ENCODE peak calls at places on chromosomes 3 and 15, in five cellular contexts. H is MM.1S, T is transverse colon, S is NT2/D1, G is neural progenitor cell. U is an unnamed sample.

GRCh38 chr15:51374131-51374530 is 32.7 kb downstream of the GLDN start:
- DNase-seq in H (peak; percentile 12), T (no peak), S (no peak), G (peak; percentile 23), U (no peak)

GRCh38 chr3:126550488-126551051 is 8.2 kb downstream of the C3orf22 start:
- DNase-seq in H (no peak), T (peak; percentile 4), S (no peak), G (no peak), U (no peak)

GRCh38 chr15:74036271-74037170 is 42.0 kb downstream of the PML start:
- DNase-seq in H (no peak), T (peak; percentile 64), S (peak; percentile 66), G (peak; percentile 82), U (no peak)

GRCh38 chr15:38868326-38869114 is 303.9 kb upstream of the RASGRP1 start:
- DNase-seq in H (no peak), T (peak; percentile 50), S (no peak), G (no peak), U (peak; percentile 71)

GRCh38 chr15:66008920-66009572 is 139.8 kb downstream of the RAB11A start:
- DNase-seq in H (no peak), T (peak; percentile 80), S (no peak), G (no peak), U (no peak)

GRCh38 chr15:66072616-66073361 is 180.8 kb downstream of the MEGF11 start:
- DNase-seq in H (no peak), T (no peak), S (no peak), G (no peak), U (no peak)

GRCh38 chr3:76131396-76132153 is 346.2 kb upstream of the ZNF717 start:
- DNase-seq in H (no peak), T (no peak), S (no peak), G (no peak), U (no peak)

GRCh38 chr3:35624698-35625097 is 14.6 kb upstream of the ARPP21 start:
- DNase-seq in H (no peak), T (no peak), S (no peak), G (no peak), U (no peak)

GRCh38 chr3:173891272-173892100 is 493.9 kb downstream of the NLGN1 start:
- DNase-seq in H (no peak), T (no peak), S (no peak), G (no peak), U (no peak)

GRCh38 chr15:68550004-68550403 is 28.8 kb upstream of the CORO2B start:
- DNase-seq in H (no peak), T (no peak), S (no peak), G (no peak), U (no peak)

GRCh38 chr3:156525808-156526207 is 29.1 kb downstream of the SSR3 start:
- DNase-seq in H (no peak), T (no peak), S (no peak), G (no peak), U (no peak)

GRCh38 chr3:129633751-129634481 is 27.4 kb upstream of the PLXND1 start:
- DNase-seq in H (no peak), T (no peak), S (no peak), G (no peak), U (no peak)

GRCh38 chr3:120689395-120689794 is 7.4 kb upstream of the HGD start:
- DNase-seq in H (no peak), T (no peak), S (no peak), G (no peak), U (no peak)

GRCh38 chr3:32249184-32249782 is 10.8 kb downstream of the CMTM8 start:
- DNase-seq in H (no peak), T (no peak), S (no peak), G (no peak), U (no peak)

GRCh38 chr15:68576253-68577236 is 2.2 kb upstream of the CORO2B start:
- DNase-seq in H (no peak), T (no peak), S (no peak), G (no peak), U (no peak)

GRCh38 chr15:25710184-25710583 is 152.9 kb downstream of the ATP10A start:
- DNase-seq in H (no peak), T (peak; percentile 15), S (peak; percentile 30), G (peak; percentile 81), U (peak; percentile 73)

GRCh38 chr15:60228096-60228495 is 169.7 kb downstream of the ANXA2 start:
- DNase-seq in H (no peak), T (no peak), S (no peak), G (no peak), U (no peak)

GRCh38 chr3:124927454-124928079 is 7.0 kb downstream of the MUC13 start:
- DNase-seq in H (peak; percentile 72), T (no peak), S (no peak), G (no peak), U (no peak)

GRCh38 chr3:128504957-128505730 is 12.1 kb upstream of the GATA2 start:
- DNase-seq in H (no peak), T (no peak), S (no peak), G (no peak), U (no peak)

GRCh38 chr3:72161870-72162617 is 377.1 kb upstream of the PROK2 start:
- DNase-seq in H (no peak), T (peak; percentile 52), S (no peak), G (no peak), U (no peak)

GRCh38 chr3:73029321-73029796 is 32.1 kb upstream of the EBLN2 start:
- DNase-seq in H (no peak), T (no peak), S (no peak), G (no peak), U (no peak)

GRCh38 chr3:71641669-71642068 is 58.1 kb upstream of the FOXP1 start:
- DNase-seq in H (no peak), T (no peak), S (no peak), G (no peak), U (no peak)

GRCh38 chr3:114151091-114151490 is 27.8 kb downstream of the DRD3 start:
- DNase-seq in H (no peak), T (no peak), S (no peak), G (no peak), U (no peak)

GRCh38 chr15:32683231-32683630 is 34.6 kb upstream of the GREM1 start:
- DNase-seq in H (no peak), T (no peak), S (no peak), G (no peak), U (no peak)

GRCh38 chr3:59381282-59381681 is 331.5 kb upstream of the CFAP20DC start:
- DNase-seq in H (no peak), T (no peak), S (no peak), G (no peak), U (no peak)

GRCh38 chr15:90512281-90512680 is 17.4 kb upstream of the CRTC3 start:
- DNase-seq in H (no peak), T (no peak), S (no peak), G (no peak), U (no peak)

GRCh38 chr3:15753056-15753710 is 44.6 kb downstream of the ANKRD28 start:
- DNase-seq in H (no peak), T (no peak), S (no peak), G (peak; percentile 43), U (no peak)

GRCh38 chr3:15755181-15755580 is 42.6 kb downstream of the ANKRD28 start:
- DNase-seq in H (no peak), T (no peak), S (no peak), G (no peak), U (no peak)

GRCh38 chr3:15756505-15756904 is 41.3 kb downstream of the ANKRD28 start:
- DNase-seq in H (no peak), T (no peak), S (peak; percentile 42), G (no peak), U (no peak)

GRCh38 chr3:15755780-15756179 is 42.0 kb downstream of the ANKRD28 start:
- DNase-seq in H (no peak), T (no peak), S (no peak), G (no peak), U (no peak)

DNA sequence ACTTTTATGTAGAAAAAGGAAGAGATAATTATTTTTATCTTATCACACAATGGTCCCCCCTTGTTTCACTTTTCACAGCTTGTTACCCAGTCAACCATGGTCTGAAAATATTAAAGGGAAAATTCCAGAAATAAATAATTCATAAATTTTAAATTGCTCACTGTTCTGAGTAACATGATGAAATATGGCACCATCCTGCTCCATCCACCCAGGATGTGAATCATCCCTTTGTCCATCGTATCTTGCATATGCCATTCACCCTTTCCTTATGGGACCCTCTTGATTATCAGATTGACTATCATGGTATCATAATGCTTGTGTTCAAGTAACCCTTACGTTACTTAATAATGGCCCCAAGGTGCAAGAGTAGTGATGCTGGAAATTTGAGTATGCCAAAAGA is 43.7 kb downstream of the ANKRD28 start:
- DNase-seq in H (no peak), T (no peak), S (no peak), G (no peak), U (no peak)
- H3K36me3 ChIP-seq in H (peaks cover 19% of the 10 kb centered on the region), T (no peaks in the 10 kb centered on the region), S (peaks cover 3% of the 10 kb centered on the region), G (peaks cover 5% of the 10 kb centered on the region), U (peaks cover 25% of the 10 kb centered on the region)

DNA sequence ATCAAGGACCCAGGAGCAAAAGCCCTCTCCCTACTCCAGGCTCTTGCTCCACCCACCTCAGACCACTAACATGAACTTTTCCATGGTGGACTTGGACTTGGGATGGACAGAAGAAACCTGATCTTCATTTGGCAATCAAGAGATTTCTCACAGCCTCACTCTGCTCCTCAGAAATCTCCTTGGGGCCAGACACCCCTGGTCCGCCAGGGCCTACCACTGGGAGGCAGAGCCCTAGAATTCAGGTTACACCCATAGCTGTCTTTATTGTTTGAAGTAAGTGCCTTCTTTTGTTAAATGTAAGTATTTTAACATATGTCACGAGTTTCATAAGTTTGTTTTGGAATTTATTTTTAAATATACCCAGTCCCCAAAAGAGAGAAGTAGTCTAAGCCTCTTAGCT is 13.2 kb downstream of the SHF start:
- DNase-seq in H (no peak), T (no peak), S (no peak), G (no peak), U (no peak)
- H3K36me3 ChIP-seq in H (no peaks in the 10 kb centered on the region), T (no peaks in the 10 kb centered on the region), S (peaks cover 23% of the 10 kb centered on the region), G (no peaks in the 10 kb centered on the region), U (no peaks in the 10 kb centered on the region)

DNA sequence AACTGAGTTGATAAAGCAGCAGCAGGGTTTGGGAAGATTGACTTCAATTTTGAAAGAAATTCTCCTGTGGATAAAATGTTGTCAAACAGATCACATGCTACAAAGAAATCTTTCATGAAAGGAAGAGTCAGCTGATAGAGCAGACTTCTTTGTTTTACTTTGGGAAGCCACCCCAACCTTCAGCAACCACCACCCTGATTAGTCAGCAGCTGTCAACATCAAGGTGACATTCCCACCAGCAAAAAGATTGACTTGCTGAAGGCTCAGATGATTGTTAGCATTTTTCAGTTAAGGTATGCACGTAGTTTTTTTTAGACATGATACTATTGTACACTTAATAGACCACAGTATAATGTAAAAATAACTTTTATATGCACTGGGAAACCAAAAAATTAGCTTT is 87.6 kb upstream of the ACKR4 start:
- DNase-seq in H (peak; percentile 73), T (no peak), S (no peak), G (no peak), U (no peak)
- H3K36me3 ChIP-seq in H (peaks cover 6% of the 10 kb centered on the region), T (no peaks in the 10 kb centered on the region), S (peaks cover 86% of the 10 kb centered on the region), G (peaks cover 22% of the 10 kb centered on the region), U (peaks cover 100% of the 10 kb centered on the region)

DNA sequence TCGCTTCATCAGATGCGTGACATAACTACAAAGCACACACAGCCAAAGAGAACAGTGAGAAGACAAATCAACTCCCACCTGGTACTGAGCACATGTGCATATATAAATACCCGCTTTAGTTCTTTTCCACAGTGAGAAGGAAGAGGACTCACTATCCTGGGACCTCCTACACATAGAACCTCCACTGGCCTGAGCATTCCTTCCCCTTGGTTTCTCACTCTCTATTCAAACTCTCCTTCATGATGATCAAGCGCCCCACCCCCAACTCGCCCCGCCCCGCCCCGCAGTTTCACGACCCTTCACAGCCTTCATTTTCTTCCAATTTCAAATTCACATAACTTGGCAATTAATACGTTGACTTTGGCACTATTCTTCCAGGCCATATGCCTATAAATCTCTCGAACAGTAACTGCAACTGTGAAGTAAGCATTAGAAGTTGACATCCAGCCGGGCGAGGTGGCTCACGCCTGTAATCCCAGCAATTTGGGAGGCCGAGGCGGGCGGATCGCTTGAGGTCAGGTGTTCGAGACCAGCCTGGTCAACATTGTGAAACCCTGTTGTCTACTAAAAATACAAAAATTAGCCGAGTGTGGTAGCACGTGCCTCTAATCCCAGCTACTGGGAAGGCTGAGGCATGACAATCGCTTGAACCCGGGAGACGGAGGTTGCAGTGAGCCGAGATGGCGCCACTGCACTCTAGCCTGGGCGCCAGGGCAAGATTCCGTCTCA is 1.1 kb downstream of the RPS17 start:
- DNase-seq in H (no peak), T (no peak), S (no peak), G (no peak), U (no peak)
- H3K36me3 ChIP-seq in H (peaks cover 19% of the 10 kb centered on the region), T (no peaks in the 10 kb centered on the region), S (peaks cover 53% of the 10 kb centered on the region), G (peaks cover 17% of the 10 kb centered on the region), U (peaks cover 20% of the 10 kb centered on the region)

U was measured in psoas muscle.